ENCODE peak calls at places on chromosomes 2 and 18, in seven cellular contexts. One of them, this sample, is unnamed.

GRCh38 chr2:233091595-233092375 is 31.6 kb downstream of the INPP5D start:
- DNase-seq in lung: no peak
- DNase-seq in adrenal gland: no peak
- DNase-seq in fibroblast of mammary gland: no peak
- DNase-seq in H7: no peak
- DNase-seq in WERI-Rb-1: no peak
- DNase-seq in GM12865: no peak
- DNase-seq in this sample: no peak

GRCh38 chr2:104432401-104432800 is 421.5 kb upstream of the POU3F3 start:
- DNase-seq in H7: no peak
- DNase-seq in adrenal gland: no peak
- DNase-seq in WERI-Rb-1: no peak
- DNase-seq in GM12865: no peak
- DNase-seq in fibroblast of mammary gland: no peak
- DNase-seq in lung: no peak
- DNase-seq in this sample: no peak

GRCh38 chr2:85243101-85244072 is 84.4 kb downstream of the TGOLN2 start:
- DNase-seq in adrenal gland: no peak
- DNase-seq in fibroblast of mammary gland: peak
- DNase-seq in lung: peak
- DNase-seq in H7: peak
- DNase-seq in WERI-Rb-1: peak
- DNase-seq in GM12865: peak
- DNase-seq in this sample: no peak

GRCh38 chr18:46413684-46414083 is 243.3 kb downstream of the LOXHD1 start:
- DNase-seq in lung: no peak
- DNase-seq in H7: no peak
- DNase-seq in GM12865: no peak
- DNase-seq in adrenal gland: no peak
- DNase-seq in WERI-Rb-1: no peak
- DNase-seq in fibroblast of mammary gland: no peak
- DNase-seq in this sample: no peak

GRCh38 chr2:241274127-241274526 is 41.3 kb downstream of the HDLBP start:
- DNase-seq in GM12865: no peak
- DNase-seq in adrenal gland: no peak
- DNase-seq in fibroblast of mammary gland: no peak
- DNase-seq in lung: no peak
- DNase-seq in WERI-Rb-1: no peak
- DNase-seq in H7: no peak
- DNase-seq in this sample: no peak

GRCh38 chr2:104784264-104784663 is 69.7 kb upstream of the POU3F3 start:
- DNase-seq in H7: no peak
- DNase-seq in adrenal gland: no peak
- DNase-seq in lung: no peak
- DNase-seq in WERI-Rb-1: no peak
- DNase-seq in fibroblast of mammary gland: no peak
- DNase-seq in GM12865: no peak
- DNase-seq in this sample: no peak

GRCh38 chr18:51193621-51194287 is 3.7 kb downstream of the MEX3C start:
- DNase-seq in adrenal gland: no peak
- DNase-seq in lung: no peak
- DNase-seq in H7: no peak
- DNase-seq in WERI-Rb-1: no peak
- DNase-seq in GM12865: no peak
- DNase-seq in fibroblast of mammary gland: peak
- DNase-seq in this sample: no peak

GRCh38 chr2:72947947-72948346 is 30.6 kb downstream of the EMX1 start:
- DNase-seq in H7: no peak
- DNase-seq in WERI-Rb-1: no peak
- DNase-seq in lung: no peak
- DNase-seq in adrenal gland: no peak
- DNase-seq in GM12865: no peak
- DNase-seq in fibroblast of mammary gland: no peak
- DNase-seq in this sample: no peak

GRCh38 chr2:133774675-133775005 is 206.4 kb upstream of the NCKAP5 start:
- DNase-seq in fibroblast of mammary gland: no peak
- DNase-seq in adrenal gland: no peak
- DNase-seq in H7: no peak
- DNase-seq in lung: no peak
- DNase-seq in GM12865: no peak
- DNase-seq in WERI-Rb-1: no peak
- DNase-seq in this sample: no peak

GRCh38 chr18:31646332-31646822 is 38.0 kb downstream of the B4GALT6 start:
- DNase-seq in fibroblast of mammary gland: no peak
- DNase-seq in WERI-Rb-1: no peak
- DNase-seq in adrenal gland: no peak
- DNase-seq in H7: no peak
- DNase-seq in lung: no peak
- DNase-seq in GM12865: peak
- DNase-seq in this sample: no peak

GRCh38 chr2:52818958-52819357 is 948.6 kb upstream of the CHAC2 start:
- DNase-seq in adrenal gland: no peak
- DNase-seq in H7: no peak
- DNase-seq in fibroblast of mammary gland: no peak
- DNase-seq in WERI-Rb-1: no peak
- DNase-seq in lung: no peak
- DNase-seq in GM12865: no peak
- DNase-seq in this sample: no peak

GRCh38 chr18:45761512-45762114 is 37.6 kb downstream of the SLC14A1 start:
- DNase-seq in WERI-Rb-1: peak
- DNase-seq in GM12865: no peak
- DNase-seq in adrenal gland: no peak
- DNase-seq in H7: no peak
- DNase-seq in fibroblast of mammary gland: no peak
- DNase-seq in lung: no peak
- DNase-seq in this sample: no peak

GRCh38 chr2:48912110-48912509 is 156.6 kb upstream of the LHCGR start:
- DNase-seq in fibroblast of mammary gland: no peak
- DNase-seq in H7: peak
- DNase-seq in adrenal gland: no peak
- DNase-seq in lung: no peak
- DNase-seq in GM12865: no peak
- DNase-seq in WERI-Rb-1: peak
- DNase-seq in this sample: no peak

GRCh38 chr2:225090746-225091145 is 48.5 kb upstream of the DOCK10 start:
- DNase-seq in GM12865: no peak
- DNase-seq in H7: no peak
- DNase-seq in lung: no peak
- DNase-seq in adrenal gland: no peak
- DNase-seq in fibroblast of mammary gland: peak
- DNase-seq in WERI-Rb-1: no peak
- DNase-seq in this sample: peak

GRCh38 chr18:78892201-78892600 is 87.4 kb upstream of the SALL3 start:
- DNase-seq in WERI-Rb-1: no peak
- DNase-seq in adrenal gland: no peak
- DNase-seq in GM12865: no peak
- DNase-seq in fibroblast of mammary gland: no peak
- DNase-seq in lung: peak
- DNase-seq in H7: no peak
- DNase-seq in this sample: no peak

GRCh38 chr2:65728477-65729180 is 296.2 kb upstream of the SPRED2 start:
- DNase-seq in GM12865: no peak
- DNase-seq in fibroblast of mammary gland: no peak
- DNase-seq in H7: no peak
- DNase-seq in adrenal gland: no peak
- DNase-seq in WERI-Rb-1: no peak
- DNase-seq in lung: no peak
- DNase-seq in this sample: no peak

GRCh38 chr2:201174687-201175086 is 8.3 kb upstream of the CASP10 start:
- DNase-seq in H7: peak
- DNase-seq in lung: no peak
- DNase-seq in adrenal gland: no peak
- DNase-seq in GM12865: no peak
- DNase-seq in fibroblast of mammary gland: no peak
- DNase-seq in WERI-Rb-1: no peak
- DNase-seq in this sample: no peak

GRCh38 chr2:179555681-179556283 is 291.1 kb upstream of the SESTD1 start:
- DNase-seq in fibroblast of mammary gland: peak
- DNase-seq in GM12865: no peak
- DNase-seq in WERI-Rb-1: no peak
- DNase-seq in adrenal gland: no peak
- DNase-seq in H7: no peak
- DNase-seq in lung: no peak
- DNase-seq in this sample: no peak

GRCh38 chr2:216777637-216778273 is 82.1 kb downstream of the TNP1 start:
- DNase-seq in adrenal gland: no peak
- DNase-seq in lung: no peak
- DNase-seq in WERI-Rb-1: peak
- DNase-seq in fibroblast of mammary gland: peak
- DNase-seq in H7: peak
- DNase-seq in GM12865: peak
- DNase-seq in this sample: no peak

GRCh38 chr18:63677490-63678225 is 16.0 kb upstream of the SERPINB3 start:
- DNase-seq in H7: no peak
- DNase-seq in lung: no peak
- DNase-seq in WERI-Rb-1: no peak
- DNase-seq in fibroblast of mammary gland: peak
- DNase-seq in GM12865: no peak
- DNase-seq in adrenal gland: no peak
- DNase-seq in this sample: peak

GRCh38 chr2:106843910-106844250 is 42.1 kb downstream of the ST6GAL2 start:
- DNase-seq in fibroblast of mammary gland: no peak
- DNase-seq in adrenal gland: no peak
- DNase-seq in H7: no peak
- DNase-seq in lung: no peak
- DNase-seq in WERI-Rb-1: no peak
- DNase-seq in GM12865: no peak
- DNase-seq in this sample: no peak

GRCh38 chr2:144683063-144683740 is 163.3 kb upstream of the ZEB2 start:
- DNase-seq in adrenal gland: no peak
- DNase-seq in GM12865: no peak
- DNase-seq in lung: no peak
- DNase-seq in fibroblast of mammary gland: peak
- DNase-seq in H7: no peak
- DNase-seq in WERI-Rb-1: no peak
- DNase-seq in this sample: no peak

DNA sequence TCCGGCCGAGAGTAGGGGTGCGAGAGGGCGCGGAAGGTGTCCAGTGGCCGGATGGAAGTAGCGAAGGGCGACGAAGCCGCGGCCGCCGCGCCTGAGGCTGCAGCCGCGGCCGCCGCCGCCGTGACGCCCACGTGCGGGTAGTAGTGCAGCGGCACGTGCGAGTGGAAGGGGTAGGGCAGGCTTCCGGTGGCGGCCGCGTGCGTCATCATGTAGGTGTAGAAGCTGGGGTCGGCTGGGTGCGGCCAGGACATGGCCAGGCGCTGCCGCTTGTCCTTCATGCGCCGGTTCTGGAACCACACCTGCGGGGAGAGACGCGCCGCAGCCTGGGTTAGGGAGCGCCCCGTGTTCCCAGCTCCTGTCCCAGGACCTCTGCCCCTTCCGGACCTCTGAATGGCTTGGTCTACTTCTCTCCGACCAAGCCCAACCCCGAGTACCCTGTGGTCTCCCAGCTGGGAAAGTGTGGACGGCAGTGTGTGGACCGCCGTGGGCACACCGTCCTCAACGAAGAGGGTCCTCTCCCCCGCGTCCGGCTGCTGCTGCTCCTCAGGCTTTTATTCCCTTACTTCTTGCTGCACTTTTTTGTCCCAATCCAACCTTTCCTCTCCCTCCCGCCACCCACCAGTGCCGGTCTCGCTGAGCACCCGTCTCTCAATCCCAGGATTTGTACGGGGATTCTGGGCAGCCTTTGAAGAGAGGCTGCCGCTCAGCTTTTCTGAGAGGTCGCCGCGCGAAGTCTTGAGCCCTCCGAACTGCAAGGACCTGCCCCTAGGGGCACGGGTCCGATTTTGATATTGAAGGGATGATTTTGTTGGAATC is 3.0 kb downstream of the EVX2 start:
- DNase-seq in WERI-Rb-1: no peak
- DNase-seq in H7: peak
- DNase-seq in lung: no peak
- DNase-seq in GM12865: no peak
- DNase-seq in adrenal gland: no peak
- DNase-seq in fibroblast of mammary gland: no peak
- DNase-seq in this sample: no peak
- H3K4me3 ChIP-seq in WERI-Rb-1: peak
- H3K4me3 ChIP-seq in H7: peak
- H3K4me3 ChIP-seq in lung: no peak
- H3K4me3 ChIP-seq in GM12865: no peak
- H3K4me3 ChIP-seq in adrenal gland: no peak
- H3K4me3 ChIP-seq in fibroblast of mammary gland: no peak
- H3K4me3 ChIP-seq in this sample: peak

DNA sequence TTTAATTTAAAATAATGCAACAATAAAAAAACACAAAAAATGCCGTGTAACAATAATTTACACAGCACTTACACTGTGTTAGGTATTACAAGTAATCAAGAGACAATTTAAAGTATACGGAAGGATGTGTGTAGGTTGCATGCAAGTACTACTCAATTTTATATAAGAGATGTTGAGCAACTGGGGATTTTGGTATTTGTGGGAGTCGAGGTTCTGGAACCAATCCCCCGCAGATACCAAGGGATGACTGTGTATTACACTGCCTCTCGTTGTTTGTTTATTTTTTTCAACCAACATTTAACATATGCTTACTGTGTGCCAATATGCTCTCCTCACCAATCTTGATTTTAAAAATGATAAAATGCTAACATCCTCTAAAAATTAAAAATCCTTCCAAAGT is 24.8 kb downstream of the MAP3K2 start:
- DNase-seq in GM12865: no peak
- DNase-seq in H7: no peak
- DNase-seq in lung: no peak
- DNase-seq in WERI-Rb-1: no peak
- DNase-seq in fibroblast of mammary gland: peak
- DNase-seq in adrenal gland: no peak
- DNase-seq in this sample: no peak
- H3K4me3 ChIP-seq in GM12865: no peak
- H3K4me3 ChIP-seq in H7: no peak
- H3K4me3 ChIP-seq in lung: no peak
- H3K4me3 ChIP-seq in WERI-Rb-1: no peak
- H3K4me3 ChIP-seq in fibroblast of mammary gland: no peak
- H3K4me3 ChIP-seq in adrenal gland: no peak
- H3K4me3 ChIP-seq in this sample: no peak

DNA sequence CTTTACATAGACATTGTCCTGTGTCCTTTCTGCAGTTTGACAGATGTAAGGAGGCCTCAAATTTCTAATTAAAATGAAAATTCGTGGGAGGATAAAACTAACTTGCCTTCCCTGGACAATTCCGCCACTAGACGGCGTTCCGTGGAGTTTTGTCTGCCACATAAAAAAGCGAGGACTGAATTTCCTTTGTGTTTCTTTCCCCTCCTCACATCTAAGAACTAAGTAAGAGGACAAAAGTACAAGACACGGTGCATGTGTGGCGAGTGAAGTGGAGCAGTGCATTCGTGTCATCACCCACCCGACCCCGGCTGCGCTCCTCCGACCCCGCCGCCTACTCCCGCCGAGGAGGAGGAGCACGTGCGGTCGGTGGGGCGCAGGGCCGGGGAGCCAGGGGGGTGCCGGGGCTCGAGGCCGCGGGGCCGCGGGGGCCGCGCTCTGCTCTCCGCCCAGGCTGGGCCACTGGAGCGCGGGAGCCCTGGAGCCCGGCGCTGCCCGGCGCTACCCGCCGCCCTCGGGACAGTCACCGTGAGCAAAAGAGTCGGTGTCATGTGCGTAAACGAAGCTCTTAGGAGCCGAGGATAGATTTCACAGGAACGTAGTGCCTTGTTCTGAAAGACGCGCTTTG is 10.8 kb downstream of the TBR1 start:
- DNase-seq in adrenal gland: no peak
- DNase-seq in lung: no peak
- DNase-seq in H7: peak
- DNase-seq in fibroblast of mammary gland: peak
- DNase-seq in WERI-Rb-1: no peak
- DNase-seq in GM12865: no peak
- DNase-seq in this sample: no peak
- H3K4me3 ChIP-seq in adrenal gland: no peak
- H3K4me3 ChIP-seq in lung: no peak
- H3K4me3 ChIP-seq in H7: no peak
- H3K4me3 ChIP-seq in fibroblast of mammary gland: peak
- H3K4me3 ChIP-seq in WERI-Rb-1: no peak
- H3K4me3 ChIP-seq in GM12865: no peak
- H3K4me3 ChIP-seq in this sample: peak

GRCh38 chr18:59694824-59695223 is 2.4 kb downstream of the CCBE1 start:
- DNase-seq in WERI-Rb-1: no peak
- DNase-seq in fibroblast of mammary gland: no peak
- DNase-seq in lung: no peak
- DNase-seq in GM12865: no peak
- DNase-seq in H7: no peak
- DNase-seq in adrenal gland: no peak
- DNase-seq in this sample: no peak
- H3K4me3 ChIP-seq in WERI-Rb-1: no peak
- H3K4me3 ChIP-seq in fibroblast of mammary gland: peak
- H3K4me3 ChIP-seq in lung: no peak
- H3K4me3 ChIP-seq in GM12865: no peak
- H3K4me3 ChIP-seq in H7: no peak
- H3K4me3 ChIP-seq in adrenal gland: no peak
- H3K4me3 ChIP-seq in this sample: peak